ENCODE peak calls at places on chromosomes 1 and 21, in four cellular contexts. One of them, this sample, is unnamed.

GRCh38 chr1:3403388-3404179 is 50.9 kb upstream of the ARHGEF16 start:
- DNase-seq in tibial artery: no peak
- DNase-seq in fibroblast of the aortic adventitia: no peak
- DNase-seq in CD8-positive, alpha-beta T cell: no peak
- DNase-seq in this sample: no peak

GRCh38 chr1:173126421-173126820 is 75.7 kb upstream of the TNFSF18 start:
- DNase-seq in CD8-positive, alpha-beta T cell: no peak
- DNase-seq in fibroblast of the aortic adventitia: no peak
- DNase-seq in tibial artery: no peak
- DNase-seq in this sample: peak; percentile 14

GRCh38 chr1:65002156-65002507 is 35.8 kb upstream of the JAK1 start:
- DNase-seq in fibroblast of the aortic adventitia: no peak
- DNase-seq in tibial artery: no peak
- DNase-seq in CD8-positive, alpha-beta T cell: no peak
- DNase-seq in this sample: no peak

GRCh38 chr1:37752583-37753471 is 12.1 kb downstream of the EPHA10 start:
- DNase-seq in fibroblast of the aortic adventitia: no peak
- DNase-seq in tibial artery: no peak
- DNase-seq in CD8-positive, alpha-beta T cell: no peak
- DNase-seq in this sample: no peak

GRCh38 chr1:199083680-199084079 is 444.8 kb downstream of the PTPRC start:
- DNase-seq in CD8-positive, alpha-beta T cell: no peak
- DNase-seq in tibial artery: no peak
- DNase-seq in fibroblast of the aortic adventitia: peak; percentile 89
- DNase-seq in this sample: peak; percentile 75

GRCh38 chr1:240092301-240093119 is 827 bp downstream of the FMN2 start:
- DNase-seq in CD8-positive, alpha-beta T cell: no peak
- DNase-seq in fibroblast of the aortic adventitia: peak; percentile 68
- DNase-seq in tibial artery: no peak
- DNase-seq in this sample: peak; percentile 74

GRCh38 chr1:87513971-87514660 is 185.4 kb downstream of the LMO4 start:
- DNase-seq in CD8-positive, alpha-beta T cell: no peak
- DNase-seq in fibroblast of the aortic adventitia: no peak
- DNase-seq in tibial artery: no peak
- DNase-seq in this sample: peak; percentile 59

GRCh38 chr1:245549981-245550701 is 395.4 kb downstream of the KIF26B start:
- DNase-seq in fibroblast of the aortic adventitia: no peak
- DNase-seq in CD8-positive, alpha-beta T cell: no peak
- DNase-seq in tibial artery: no peak
- DNase-seq in this sample: no peak

GRCh38 chr1:201284636-201285035 is 1.3 kb downstream of the PKP1 start:
- DNase-seq in tibial artery: no peak
- DNase-seq in CD8-positive, alpha-beta T cell: no peak
- DNase-seq in fibroblast of the aortic adventitia: no peak
- DNase-seq in this sample: no peak

GRCh38 chr1:67713071-67713806 is 28.2 kb downstream of the GADD45A start:
- DNase-seq in tibial artery: no peak
- DNase-seq in fibroblast of the aortic adventitia: peak; percentile 85
- DNase-seq in CD8-positive, alpha-beta T cell: no peak
- DNase-seq in this sample: peak; percentile 91

GRCh38 chr21:38352536-38353219 is 95.9 kb downstream of the KCNJ15 start:
- DNase-seq in fibroblast of the aortic adventitia: peak; percentile 85
- DNase-seq in CD8-positive, alpha-beta T cell: no peak
- DNase-seq in tibial artery: peak; percentile 74
- DNase-seq in this sample: peak; percentile 76

GRCh38 chr21:43799301-43799840 is 10.0 kb downstream of the RRP1 start:
- DNase-seq in CD8-positive, alpha-beta T cell: no peak
- DNase-seq in tibial artery: no peak
- DNase-seq in fibroblast of the aortic adventitia: no peak
- DNase-seq in this sample: no peak

GRCh38 chr1:234244482-234244881 is 128.8 kb upstream of the COA6 start:
- DNase-seq in CD8-positive, alpha-beta T cell: no peak
- DNase-seq in tibial artery: no peak
- DNase-seq in fibroblast of the aortic adventitia: no peak
- DNase-seq in this sample: no peak

GRCh38 chr1:151710187-151710586 is 6.4 kb downstream of the CELF3 start:
- DNase-seq in fibroblast of the aortic adventitia: peak; percentile 16
- DNase-seq in CD8-positive, alpha-beta T cell: no peak
- DNase-seq in tibial artery: no peak
- DNase-seq in this sample: peak; percentile 55

GRCh38 chr1:220527279-220528048 is 472 bp upstream of the MARK1 start:
- DNase-seq in tibial artery: peak; percentile 49
- DNase-seq in CD8-positive, alpha-beta T cell: no peak
- DNase-seq in fibroblast of the aortic adventitia: peak; percentile 2
- DNase-seq in this sample: no peak

GRCh38 chr1:208652300-208653160 is 408.3 kb upstream of the PLXNA2 start:
- DNase-seq in CD8-positive, alpha-beta T cell: peak; percentile 10
- DNase-seq in fibroblast of the aortic adventitia: peak; percentile 76
- DNase-seq in tibial artery: peak; percentile 24
- DNase-seq in this sample: peak; percentile 66

GRCh38 chr21:38930065-38930464 is 124.3 kb downstream of the ETS2 start:
- DNase-seq in CD8-positive, alpha-beta T cell: no peak
- DNase-seq in tibial artery: no peak
- DNase-seq in fibroblast of the aortic adventitia: no peak
- DNase-seq in this sample: no peak

GRCh38 chr1:51998701-51999100 is 8.2 kb upstream of the RAB3B start:
- DNase-seq in fibroblast of the aortic adventitia: no peak
- DNase-seq in CD8-positive, alpha-beta T cell: no peak
- DNase-seq in tibial artery: no peak
- DNase-seq in this sample: no peak

GRCh38 chr1:65066766-65067490 is 81.1 kb upstream of the AK4 start:
- DNase-seq in fibroblast of the aortic adventitia: peak; percentile 75
- DNase-seq in tibial artery: peak; percentile 98
- DNase-seq in CD8-positive, alpha-beta T cell: peak; percentile 78
- DNase-seq in this sample: peak; percentile 58

GRCh38 chr1:8420318-8420717 is 102.4 kb downstream of the SLC45A1 start:
- DNase-seq in tibial artery: no peak
- DNase-seq in fibroblast of the aortic adventitia: no peak
- DNase-seq in CD8-positive, alpha-beta T cell: no peak
- DNase-seq in this sample: no peak

GRCh38 chr1:117735045-117735992 is 129.5 kb downstream of the TENT5C start:
- DNase-seq in fibroblast of the aortic adventitia: peak; percentile 66
- DNase-seq in CD8-positive, alpha-beta T cell: peak; percentile 41
- DNase-seq in tibial artery: no peak
- DNase-seq in this sample: peak; percentile 61

GRCh38 chr1:66000033-66000637 is 207.4 kb downstream of the PDE4B start:
- DNase-seq in tibial artery: no peak
- DNase-seq in fibroblast of the aortic adventitia: no peak
- DNase-seq in CD8-positive, alpha-beta T cell: no peak
- DNase-seq in this sample: no peak

GRCh38 chr1:210571356-210572334 is 242.9 kb downstream of the HHAT start:
- DNase-seq in tibial artery: no peak
- DNase-seq in CD8-positive, alpha-beta T cell: no peak
- DNase-seq in fibroblast of the aortic adventitia: no peak
- DNase-seq in this sample: no peak

GRCh38 chr1:10211805-10212405 is 1.5 kb downstream of the KIF1B start:
- DNase-seq in fibroblast of the aortic adventitia: no peak
- DNase-seq in tibial artery: no peak
- DNase-seq in CD8-positive, alpha-beta T cell: no peak
- DNase-seq in this sample: no peak

GRCh38 chr1:155940531-155940992 is 876 bp upstream of the RXFP4 start:
- DNase-seq in CD8-positive, alpha-beta T cell: no peak
- DNase-seq in fibroblast of the aortic adventitia: peak; percentile 76
- DNase-seq in tibial artery: peak; percentile 44
- DNase-seq in this sample: peak; percentile 55

GRCh38 chr1:216749219-216749618 is 26.0 kb upstream of the ESRRG start:
- DNase-seq in fibroblast of the aortic adventitia: no peak
- DNase-seq in CD8-positive, alpha-beta T cell: no peak
- DNase-seq in tibial artery: no peak
- DNase-seq in this sample: no peak
- H3K4me3 ChIP-seq in fibroblast of the aortic adventitia: no peak overlapping the region
- H3K4me3 ChIP-seq in CD8-positive, alpha-beta T cell: no peak overlapping the region
- H3K4me3 ChIP-seq in tibial artery: no peak overlapping the region
- H3K4me3 ChIP-seq in this sample: no peak overlapping the region

GRCh38 chr1:203167913-203168200 is 7.8 kb downstream of the MYBPH start:
- DNase-seq in fibroblast of the aortic adventitia: no peak
- DNase-seq in tibial artery: no peak
- DNase-seq in CD8-positive, alpha-beta T cell: no peak
- DNase-seq in this sample: no peak

GRCh38 chr1:203167026-203167912 is 8.4 kb downstream of the MYBPH start:
- DNase-seq in tibial artery: no peak
- DNase-seq in fibroblast of the aortic adventitia: no peak
- DNase-seq in CD8-positive, alpha-beta T cell: no peak
- DNase-seq in this sample: no peak

GRCh38 chr1:203165101-203165799 is 10.4 kb downstream of the MYBPH start:
- DNase-seq in tibial artery: no peak
- DNase-seq in CD8-positive, alpha-beta T cell: no peak
- DNase-seq in fibroblast of the aortic adventitia: no peak
- DNase-seq in this sample: no peak

GRCh38 chr1:203165800-203166161 is 9.8 kb downstream of the MYBPH start:
- DNase-seq in tibial artery: no peak
- DNase-seq in fibroblast of the aortic adventitia: no peak
- DNase-seq in CD8-positive, alpha-beta T cell: no peak
- DNase-seq in this sample: no peak

DNA sequence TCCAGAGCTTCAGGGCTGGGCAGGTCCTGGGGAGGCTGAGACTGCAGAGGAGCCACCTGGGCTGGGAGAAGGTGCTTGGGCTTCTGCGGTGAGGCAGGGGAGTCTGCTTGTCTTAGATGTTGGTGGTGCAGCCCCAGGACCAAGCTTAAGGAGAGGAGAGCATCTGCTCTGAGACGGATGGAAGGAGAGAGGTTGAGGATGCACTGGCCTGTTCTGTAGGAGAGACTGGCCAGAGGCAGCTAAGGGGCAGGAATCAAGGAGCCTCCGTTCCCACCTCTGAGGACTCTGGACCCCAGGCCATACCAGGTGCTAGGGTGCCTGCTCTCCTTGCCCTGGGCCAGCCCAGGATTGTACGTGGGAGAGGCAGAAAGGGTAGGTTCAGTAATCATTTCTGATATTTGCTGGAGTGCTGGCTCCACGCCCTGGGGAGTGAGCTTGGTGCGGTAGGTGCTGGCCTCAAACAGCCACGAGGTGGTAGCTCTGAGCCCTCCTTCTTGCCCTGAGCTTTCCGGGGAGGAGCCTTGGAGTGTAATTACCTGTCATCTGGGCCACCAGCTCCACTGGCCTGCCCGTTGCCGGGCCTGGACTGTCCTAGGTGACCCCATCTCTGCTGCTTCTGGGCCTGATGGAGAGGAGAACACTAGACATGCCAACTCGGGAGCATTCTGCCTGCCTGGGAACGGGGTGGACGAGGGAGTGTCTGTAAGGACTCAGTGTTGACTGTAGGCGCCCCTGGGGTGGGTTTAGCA is 9.3 kb downstream of the MYBPH start:
- DNase-seq in tibial artery: no peak
- DNase-seq in fibroblast of the aortic adventitia: peak; percentile 22
- DNase-seq in CD8-positive, alpha-beta T cell: no peak
- DNase-seq in this sample: no peak
- H3K4me3 ChIP-seq in tibial artery: no peak overlapping the region
- H3K4me3 ChIP-seq in fibroblast of the aortic adventitia: no peak overlapping the region
- H3K4me3 ChIP-seq in CD8-positive, alpha-beta T cell: no peak overlapping the region
- H3K4me3 ChIP-seq in this sample: no peak overlapping the region

DNA sequence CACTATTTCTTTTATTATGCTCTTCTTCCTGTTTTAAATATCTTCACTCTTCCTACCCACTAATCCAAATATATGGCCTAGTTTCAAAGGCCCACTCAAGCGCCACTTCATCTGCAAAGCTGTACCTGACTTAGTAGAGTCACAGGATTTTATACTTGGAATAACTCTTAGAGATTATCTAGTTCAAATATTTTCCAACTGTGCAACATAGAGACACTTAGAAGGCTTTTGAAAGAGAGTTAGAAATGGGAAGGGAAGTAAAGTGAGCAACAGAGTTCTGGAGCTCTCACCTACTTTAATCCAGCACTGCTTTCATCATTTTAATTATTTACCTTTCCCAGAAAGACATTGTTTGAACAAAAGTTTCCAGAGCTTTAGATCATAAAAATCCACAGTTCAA is 97.1 kb upstream of the LYPLAL1 start:
- DNase-seq in fibroblast of the aortic adventitia: no peak
- DNase-seq in CD8-positive, alpha-beta T cell: no peak
- DNase-seq in tibial artery: no peak
- DNase-seq in this sample: no peak
- H3K4me3 ChIP-seq in fibroblast of the aortic adventitia: no peak overlapping the region
- H3K4me3 ChIP-seq in CD8-positive, alpha-beta T cell: no peak overlapping the region
- H3K4me3 ChIP-seq in tibial artery: no peak overlapping the region
- H3K4me3 ChIP-seq in this sample: no peak overlapping the region

GRCh38 chr1:218496561-218496960 is 151.4 kb downstream of the TGFB2 start:
- DNase-seq in CD8-positive, alpha-beta T cell: no peak
- DNase-seq in tibial artery: no peak
- DNase-seq in fibroblast of the aortic adventitia: peak; percentile 97
- DNase-seq in this sample: peak; percentile 100
- H3K4me3 ChIP-seq in CD8-positive, alpha-beta T cell: no peak overlapping the region
- H3K4me3 ChIP-seq in tibial artery: no peak overlapping the region
- H3K4me3 ChIP-seq in fibroblast of the aortic adventitia: no peak overlapping the region
- H3K4me3 ChIP-seq in this sample: no peak overlapping the region

GRCh38 chr1:193846881-193847280 is 660.5 kb upstream of the B3GALT2 start:
- DNase-seq in fibroblast of the aortic adventitia: no peak
- DNase-seq in CD8-positive, alpha-beta T cell: no peak
- DNase-seq in tibial artery: no peak
- DNase-seq in this sample: peak; percentile 11

GRCh38 chr1:193850745-193851144 is 664.3 kb upstream of the B3GALT2 start:
- DNase-seq in fibroblast of the aortic adventitia: no peak
- DNase-seq in tibial artery: no peak
- DNase-seq in CD8-positive, alpha-beta T cell: no peak
- DNase-seq in this sample: peak; percentile 2

GRCh38 chr1:193846411-193846810 is 660.0 kb upstream of the B3GALT2 start:
- DNase-seq in tibial artery: no peak
- DNase-seq in fibroblast of the aortic adventitia: no peak
- DNase-seq in CD8-positive, alpha-beta T cell: no peak
- DNase-seq in this sample: no peak
- H3K4me3 ChIP-seq in tibial artery: no peak overlapping the region
- H3K4me3 ChIP-seq in fibroblast of the aortic adventitia: no peak overlapping the region
- H3K4me3 ChIP-seq in CD8-positive, alpha-beta T cell: no peak overlapping the region
- H3K4me3 ChIP-seq in this sample: no peak overlapping the region

DNA sequence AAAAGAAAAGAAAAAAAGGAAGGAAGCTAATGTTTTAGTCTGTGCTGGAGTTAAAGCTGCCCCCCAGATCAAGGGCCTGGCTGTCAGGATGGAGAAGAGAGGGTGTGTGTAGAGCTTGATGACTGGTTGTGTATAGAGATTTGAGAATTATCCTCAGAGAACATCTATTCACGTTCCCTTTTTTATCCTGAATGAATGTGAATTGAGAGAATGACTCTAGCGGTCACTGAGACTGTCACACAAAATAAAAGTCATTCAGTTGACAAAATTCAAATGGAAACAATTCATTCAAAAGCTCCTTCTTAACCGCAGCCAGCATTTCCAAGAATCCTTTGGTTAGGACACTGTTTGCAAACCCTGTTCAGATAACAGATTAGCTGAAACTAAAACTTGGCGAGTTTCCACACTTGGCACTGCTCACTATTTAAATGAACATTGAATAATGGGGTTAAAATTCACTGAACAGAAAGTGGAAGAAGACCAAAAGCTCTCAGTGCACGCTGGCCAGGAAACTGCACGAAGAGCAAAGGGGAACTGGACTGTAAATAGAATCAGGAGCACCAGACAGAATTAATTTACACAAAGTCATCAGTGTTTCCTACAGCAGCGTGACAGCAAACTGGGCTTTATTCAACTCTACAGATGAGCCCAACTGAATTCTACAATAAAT is 13.6 kb upstream of the FAM89A start:
- DNase-seq in CD8-positive, alpha-beta T cell: no peak
- DNase-seq in fibroblast of the aortic adventitia: peak; percentile 92
- DNase-seq in tibial artery: no peak
- DNase-seq in this sample: peak; percentile 77
- H3K4me3 ChIP-seq in CD8-positive, alpha-beta T cell: no peak overlapping the region
- H3K4me3 ChIP-seq in fibroblast of the aortic adventitia: no peak overlapping the region
- H3K4me3 ChIP-seq in tibial artery: no peak overlapping the region
- H3K4me3 ChIP-seq in this sample: no peak overlapping the region

GRCh38 chr1:216420263-216420662 is 3.0 kb downstream of the USH2A start:
- DNase-seq in fibroblast of the aortic adventitia: no peak
- DNase-seq in CD8-positive, alpha-beta T cell: no peak
- DNase-seq in tibial artery: no peak
- DNase-seq in this sample: no peak
- H3K4me3 ChIP-seq in fibroblast of the aortic adventitia: no peak overlapping the region
- H3K4me3 ChIP-seq in CD8-positive, alpha-beta T cell: no peak overlapping the region
- H3K4me3 ChIP-seq in tibial artery: no peak overlapping the region
- H3K4me3 ChIP-seq in this sample: no peak overlapping the region